ENCODE peak calls at places on chromosomes 1 and 21, in nine cellular contexts. One of them, this sample, is unnamed.

GRCh38 chr1:168032048-168032447 is 95.2 kb upstream of the MPC2 start:
- DNase-seq in endothelial cell: no peak
- DNase-seq in choroid plexus epithelial cell: no peak
- DNase-seq in posterior cingulate gyrus: no peak
- DNase-seq in amniotic epithelial cell: no peak
- DNase-seq in T follicular helper cell: no peak
- DNase-seq in CD8-positive, alpha-beta T cell: no peak
- DNase-seq in skeletal muscle cell: no peak
- DNase-seq in NCI-H1930: no peak
- DNase-seq in this sample: no peak

GRCh38 chr1:156692958-156693857 is 12.2 kb downstream of the CRABP2 start:
- DNase-seq in endothelial cell: no peak
- DNase-seq in choroid plexus epithelial cell: no peak
- DNase-seq in posterior cingulate gyrus: no peak
- DNase-seq in amniotic epithelial cell: no peak
- DNase-seq in T follicular helper cell: no peak
- DNase-seq in CD8-positive, alpha-beta T cell: no peak
- DNase-seq in skeletal muscle cell: no peak
- DNase-seq in NCI-H1930: no peak
- DNase-seq in this sample: no peak

GRCh38 chr1:214400136-214400535 is 119.2 kb downstream of the SMYD2 start:
- DNase-seq in endothelial cell: no peak
- DNase-seq in choroid plexus epithelial cell: peak; percentile 87
- DNase-seq in posterior cingulate gyrus: no peak
- DNase-seq in amniotic epithelial cell: peak; percentile 93
- DNase-seq in T follicular helper cell: no peak
- DNase-seq in CD8-positive, alpha-beta T cell: no peak
- DNase-seq in skeletal muscle cell: no peak
- DNase-seq in NCI-H1930: no peak
- DNase-seq in this sample: no peak

GRCh38 chr1:23751050-23751814 is 8.0 kb downstream of the ELOA start:
- DNase-seq in endothelial cell: peak; percentile 42
- DNase-seq in choroid plexus epithelial cell: peak; percentile 80
- DNase-seq in posterior cingulate gyrus: no peak
- DNase-seq in amniotic epithelial cell: peak; percentile 73
- DNase-seq in T follicular helper cell: no peak
- DNase-seq in CD8-positive, alpha-beta T cell: no peak
- DNase-seq in skeletal muscle cell: peak; percentile 14
- DNase-seq in NCI-H1930: peak; percentile 32
- DNase-seq in this sample: peak; percentile 45

GRCh38 chr1:15577691-15578090 is 7.2 kb downstream of the AGMAT start:
- DNase-seq in endothelial cell: no peak
- DNase-seq in choroid plexus epithelial cell: no peak
- DNase-seq in posterior cingulate gyrus: no peak
- DNase-seq in amniotic epithelial cell: no peak
- DNase-seq in T follicular helper cell: no peak
- DNase-seq in CD8-positive, alpha-beta T cell: peak; percentile 13
- DNase-seq in skeletal muscle cell: no peak
- DNase-seq in NCI-H1930: no peak
- DNase-seq in this sample: peak; percentile 34

GRCh38 chr1:211548321-211549091 is 30.5 kb downstream of the SLC30A1 start:
- DNase-seq in endothelial cell: no peak
- DNase-seq in choroid plexus epithelial cell: no peak
- DNase-seq in posterior cingulate gyrus: no peak
- DNase-seq in amniotic epithelial cell: peak; percentile 18
- DNase-seq in T follicular helper cell: peak; percentile 2
- DNase-seq in CD8-positive, alpha-beta T cell: no peak
- DNase-seq in skeletal muscle cell: no peak
- DNase-seq in NCI-H1930: no peak
- DNase-seq in this sample: no peak

GRCh38 chr1:68294354-68295066 is 62.2 kb upstream of the WLS start:
- DNase-seq in endothelial cell: no peak
- DNase-seq in choroid plexus epithelial cell: peak; percentile 46
- DNase-seq in posterior cingulate gyrus: no peak
- DNase-seq in amniotic epithelial cell: no peak
- DNase-seq in T follicular helper cell: no peak
- DNase-seq in CD8-positive, alpha-beta T cell: no peak
- DNase-seq in skeletal muscle cell: no peak
- DNase-seq in NCI-H1930: no peak
- DNase-seq in this sample: no peak

GRCh38 chr1:227899820-227900449 is 47.8 kb downstream of the WNT9A start:
- DNase-seq in endothelial cell: no peak
- DNase-seq in choroid plexus epithelial cell: no peak
- DNase-seq in posterior cingulate gyrus: no peak
- DNase-seq in amniotic epithelial cell: no peak
- DNase-seq in T follicular helper cell: no peak
- DNase-seq in CD8-positive, alpha-beta T cell: no peak
- DNase-seq in skeletal muscle cell: no peak
- DNase-seq in NCI-H1930: no peak
- DNase-seq in this sample: no peak

GRCh38 chr21:31927872-31928476 is 55.2 kb downstream of the HUNK start:
- DNase-seq in endothelial cell: no peak
- DNase-seq in choroid plexus epithelial cell: no peak
- DNase-seq in posterior cingulate gyrus: no peak
- DNase-seq in amniotic epithelial cell: no peak
- DNase-seq in T follicular helper cell: no peak
- DNase-seq in CD8-positive, alpha-beta T cell: no peak
- DNase-seq in skeletal muscle cell: no peak
- DNase-seq in NCI-H1930: no peak
- DNase-seq in this sample: no peak

GRCh38 chr1:29248409-29248808 is 12.1 kb downstream of the PTPRU start:
- DNase-seq in endothelial cell: no peak
- DNase-seq in choroid plexus epithelial cell: no peak
- DNase-seq in posterior cingulate gyrus: no peak
- DNase-seq in amniotic epithelial cell: no peak
- DNase-seq in T follicular helper cell: no peak
- DNase-seq in CD8-positive, alpha-beta T cell: no peak
- DNase-seq in skeletal muscle cell: no peak
- DNase-seq in NCI-H1930: no peak
- DNase-seq in this sample: no peak

GRCh38 chr1:201399352-201400126 is 415 bp upstream of the LAD1 start:
- DNase-seq in endothelial cell: no peak
- DNase-seq in choroid plexus epithelial cell: no peak
- DNase-seq in posterior cingulate gyrus: no peak
- DNase-seq in amniotic epithelial cell: no peak
- DNase-seq in T follicular helper cell: no peak
- DNase-seq in CD8-positive, alpha-beta T cell: no peak
- DNase-seq in skeletal muscle cell: no peak
- DNase-seq in NCI-H1930: no peak
- DNase-seq in this sample: no peak

GRCh38 chr1:45545553-45546310 is 4.9 kb upstream of the AKR1A1 start:
- DNase-seq in endothelial cell: no peak
- DNase-seq in choroid plexus epithelial cell: no peak
- DNase-seq in posterior cingulate gyrus: no peak
- DNase-seq in amniotic epithelial cell: no peak
- DNase-seq in T follicular helper cell: no peak
- DNase-seq in CD8-positive, alpha-beta T cell: no peak
- DNase-seq in skeletal muscle cell: no peak
- DNase-seq in NCI-H1930: no peak
- DNase-seq in this sample: no peak

GRCh38 chr1:192260076-192260475 is 56.7 kb upstream of the RGS21 start:
- DNase-seq in endothelial cell: no peak
- DNase-seq in choroid plexus epithelial cell: peak; percentile 19
- DNase-seq in posterior cingulate gyrus: no peak
- DNase-seq in amniotic epithelial cell: peak; percentile 58
- DNase-seq in T follicular helper cell: no peak
- DNase-seq in CD8-positive, alpha-beta T cell: no peak
- DNase-seq in skeletal muscle cell: no peak
- DNase-seq in NCI-H1930: no peak
- DNase-seq in this sample: no peak

GRCh38 chr1:65209005-65209885 is 61.2 kb downstream of the AK4 start:
- DNase-seq in endothelial cell: peak; percentile 44
- DNase-seq in choroid plexus epithelial cell: peak; percentile 75
- DNase-seq in posterior cingulate gyrus: no peak
- DNase-seq in amniotic epithelial cell: peak; percentile 47
- DNase-seq in T follicular helper cell: no peak
- DNase-seq in CD8-positive, alpha-beta T cell: no peak
- DNase-seq in skeletal muscle cell: no peak
- DNase-seq in NCI-H1930: no peak
- DNase-seq in this sample: no peak

GRCh38 chr1:27455166-27455811 is 34.7 kb downstream of the WASF2 start:
- DNase-seq in endothelial cell: no peak
- DNase-seq in choroid plexus epithelial cell: no peak
- DNase-seq in posterior cingulate gyrus: no peak
- DNase-seq in amniotic epithelial cell: peak; percentile 22
- DNase-seq in T follicular helper cell: peak; percentile 7
- DNase-seq in CD8-positive, alpha-beta T cell: peak; percentile 34
- DNase-seq in skeletal muscle cell: no peak
- DNase-seq in NCI-H1930: no peak
- DNase-seq in this sample: peak; percentile 50

GRCh38 chr1:52368383-52369172 is 2.6 kb upstream of the CC2D1B start:
- DNase-seq in endothelial cell: peak; percentile 62
- DNase-seq in choroid plexus epithelial cell: peak; percentile 50
- DNase-seq in posterior cingulate gyrus: peak; percentile 61
- DNase-seq in amniotic epithelial cell: peak; percentile 26
- DNase-seq in T follicular helper cell: peak; percentile 52
- DNase-seq in CD8-positive, alpha-beta T cell: peak; percentile 64
- DNase-seq in skeletal muscle cell: no peak
- DNase-seq in NCI-H1930: peak; percentile 35
- DNase-seq in this sample: peak; percentile 69

GRCh38 chr1:31666290-31666963 is 21.8 kb upstream of the PEF1 start:
- DNase-seq in endothelial cell: no peak
- DNase-seq in choroid plexus epithelial cell: peak; percentile 41
- DNase-seq in posterior cingulate gyrus: peak; percentile 47
- DNase-seq in amniotic epithelial cell: peak; percentile 32
- DNase-seq in T follicular helper cell: no peak
- DNase-seq in CD8-positive, alpha-beta T cell: no peak
- DNase-seq in skeletal muscle cell: no peak
- DNase-seq in NCI-H1930: no peak
- DNase-seq in this sample: no peak

GRCh38 chr21:41706678-41707077 is 60.2 kb downstream of the RIPK4 start:
- DNase-seq in endothelial cell: no peak
- DNase-seq in choroid plexus epithelial cell: peak; percentile 41
- DNase-seq in posterior cingulate gyrus: no peak
- DNase-seq in amniotic epithelial cell: peak; percentile 80
- DNase-seq in T follicular helper cell: no peak
- DNase-seq in CD8-positive, alpha-beta T cell: no peak
- DNase-seq in skeletal muscle cell: no peak
- DNase-seq in NCI-H1930: no peak
- DNase-seq in this sample: no peak

GRCh38 chr1:235932090-235932510 is 65.4 kb upstream of the LYST start:
- DNase-seq in endothelial cell: no peak
- DNase-seq in choroid plexus epithelial cell: no peak
- DNase-seq in posterior cingulate gyrus: no peak
- DNase-seq in amniotic epithelial cell: no peak
- DNase-seq in T follicular helper cell: no peak
- DNase-seq in CD8-positive, alpha-beta T cell: no peak
- DNase-seq in skeletal muscle cell: no peak
- DNase-seq in NCI-H1930: no peak
- DNase-seq in this sample: no peak

GRCh38 chr21:25568230-25568629 is 39.1 kb downstream of the MRPL39 start:
- DNase-seq in endothelial cell: peak; percentile 39
- DNase-seq in choroid plexus epithelial cell: peak; percentile 86
- DNase-seq in posterior cingulate gyrus: no peak
- DNase-seq in amniotic epithelial cell: peak; percentile 37
- DNase-seq in T follicular helper cell: no peak
- DNase-seq in CD8-positive, alpha-beta T cell: no peak
- DNase-seq in skeletal muscle cell: peak; percentile 49
- DNase-seq in NCI-H1930: no peak
- DNase-seq in this sample: peak; percentile 37

GRCh38 chr1:171913385-171913784 is 72.1 kb downstream of the DNM3 start:
- DNase-seq in endothelial cell: no peak
- DNase-seq in choroid plexus epithelial cell: no peak
- DNase-seq in posterior cingulate gyrus: no peak
- DNase-seq in amniotic epithelial cell: no peak
- DNase-seq in T follicular helper cell: no peak
- DNase-seq in CD8-positive, alpha-beta T cell: no peak
- DNase-seq in skeletal muscle cell: no peak
- DNase-seq in NCI-H1930: no peak
- DNase-seq in this sample: no peak

This sample was measured in activated CD4-positive, alpha-beta memory T cell treated with anti-CD3 and anti-CD28 coated beads, Interleukin-2, amount 10 ng/mL, durations not matched to agents 7 days and 5 days.